ENCODE peak calls at places on chromosomes 12 and 14, in eight cellular contexts. Y is iPS DF 19.7, P is A549, U is ELR, D is NCI-H460, M is mucosa of gallbladder, C is fibroblast of the aortic adventitia, G is midbrain. W is an unnamed sample.

GRCh38 chr12:69851976-69852375 is 26.9 kb downstream of the MYRFL start:
- DNase-seq in Y (no peak), P (no peak), U (no peak), D (no peak), M (no peak), C (peak), G (no peak), W (no peak)

GRCh38 chr14:20492486-20492885 is 12.9 kb upstream of the RNASE10 start:
- DNase-seq in Y (no peak), P (no peak), U (no peak), D (no peak), M (no peak), C (no peak), G (no peak), W (no peak)

GRCh38 chr14:69013943-69014782 is 35.1 kb upstream of the ACTN1 start:
- DNase-seq in Y (no peak), P (peak), U (peak), D (peak), M (peak), C (peak), G (no peak), W (peak)

GRCh38 chr14:68395585-68395984 is 397.3 kb downstream of the ZFP36L1 start:
- DNase-seq in Y (no peak), P (peak), U (peak), D (no peak), M (no peak), C (peak), G (no peak), W (no peak)

GRCh38 chr12:128724468-128725046 is 99.2 kb downstream of the SLC15A4 start:
- DNase-seq in Y (no peak), P (no peak), U (no peak), D (no peak), M (no peak), C (no peak), G (no peak), W (no peak)

GRCh38 chr12:132063491-132063890 is 80.6 kb downstream of the DDX51 start:
- DNase-seq in Y (no peak), P (no peak), U (no peak), D (no peak), M (no peak), C (no peak), G (no peak), W (no peak)

GRCh38 chr14:73324536-73324932 is 87.2 kb downstream of the PAPLN start:
- DNase-seq in Y (no peak), P (no peak), U (no peak), D (no peak), M (no peak), C (no peak), G (no peak), W (no peak)

GRCh38 chr14:91899213-91899612 is 31.9 kb upstream of the TC2N start:
- DNase-seq in Y (no peak), P (peak), U (no peak), D (peak), M (peak), C (no peak), G (no peak), W (no peak)

GRCh38 chr12:131147894-131148293 is 194.2 kb downstream of the ADGRD1 start:
- DNase-seq in Y (no peak), P (no peak), U (no peak), D (no peak), M (peak), C (no peak), G (no peak), W (no peak)

GRCh38 chr12:85688837-85689236 is 147.4 kb downstream of the RASSF9 start:
- DNase-seq in Y (no peak), P (peak), U (no peak), D (no peak), M (no peak), C (peak), G (no peak), W (no peak)

GRCh38 chr12:123122649-123123048 is 28.2 kb downstream of the PITPNM2 start:
- DNase-seq in Y (no peak), P (no peak), U (no peak), D (no peak), M (no peak), C (no peak), G (no peak), W (no peak)

GRCh38 chr12:115785548-115785947 is 491.9 kb downstream of the MED13L start:
- DNase-seq in Y (no peak), P (no peak), U (no peak), D (no peak), M (no peak), C (no peak), G (no peak), W (no peak)

GRCh38 chr12:104687823-104688573 is 231.2 kb downstream of the CHST11 start:
- DNase-seq in Y (no peak), P (no peak), U (no peak), D (no peak), M (no peak), C (no peak), G (no peak), W (no peak)

GRCh38 chr14:64848239-64848638 is 31.5 kb downstream of the SPTB start:
- DNase-seq in Y (no peak), P (no peak), U (no peak), D (no peak), M (no peak), C (no peak), G (no peak), W (no peak)

GRCh38 chr12:2501464-2502181 is 293.1 kb upstream of the FKBP4 start:
- DNase-seq in Y (no peak), P (no peak), U (no peak), D (no peak), M (no peak), C (no peak), G (peak), W (no peak)

GRCh38 chr12:45893240-45893639 is 97.1 kb downstream of the SCAF11 start:
- DNase-seq in Y (peak), P (peak), U (peak), D (no peak), M (no peak), C (no peak), G (peak), W (no peak)

GRCh38 chr12:110280784-110281548 is at the start of gene ATP2A2:
- DNase-seq in Y (peak), P (peak), U (peak), D (peak), M (peak), C (peak), G (peak), W (peak)

GRCh38 chr12:93378373-93379310 is 917 bp downstream of the NUDT4 start:
- DNase-seq in Y (no peak), P (peak), U (peak), D (peak), M (no peak), C (peak), G (peak), W (no peak)

GRCh38 chr14:52873694-52874093 is 77.2 kb downstream of the FERMT2 start:
- DNase-seq in Y (no peak), P (no peak), U (peak), D (peak), M (no peak), C (peak), G (no peak), W (no peak)

GRCh38 chr14:88189040-88189839 is 133.8 kb downstream of the KCNK10 start:
- DNase-seq in Y (peak), P (peak), U (peak), D (peak), M (peak), C (peak), G (peak), W (no peak)

GRCh38 chr12:47316609-47317049 is 236.9 kb upstream of the AMIGO2 start:
- DNase-seq in Y (no peak), P (peak), U (no peak), D (no peak), M (no peak), C (peak), G (no peak), W (no peak)

GRCh38 chr12:110338754-110339153 is 57.7 kb downstream of the ATP2A2 start:
- DNase-seq in Y (no peak), P (no peak), U (peak), D (no peak), M (no peak), C (no peak), G (no peak), W (no peak)

GRCh38 chr12:615620-616019 is 47.6 kb downstream of the NINJ2 start:
- DNase-seq in Y (no peak), P (no peak), U (no peak), D (no peak), M (no peak), C (no peak), G (no peak), W (no peak)

GRCh38 chr12:27024291-27024690 is 1.9 kb downstream of the MED21 start:
- DNase-seq in Y (no peak), P (no peak), U (no peak), D (no peak), M (no peak), C (peak), G (no peak), W (no peak)